ENCODE peak calls at places on chromosomes 12 and 14, in five cellular contexts. Z, W, U, I and R are unnamed samples.

GRCh38 chr12:27595231-27595642 is 71.2 kb downstream of the PPFIBP1 start:
- DNase-seq in U (peak), I (peak), W (no peak), Z (no peak), R (no peak)

GRCh38 chr14:99595034-99595433 is 9.0 kb downstream of the CCDC85C start:
- DNase-seq in I (no peak), Z (no peak), U (no peak), W (no peak), R (peak)

GRCh38 chr12:41981758-41982157 is 162.9 kb downstream of the GXYLT1 start:
- DNase-seq in Z (no peak), W (no peak), I (no peak), U (peak), R (no peak)

GRCh38 chr12:106030210-106031175 is 108.3 kb downstream of the NUAK1 start:
- DNase-seq in I (no peak), Z (peak), W (no peak), U (peak), R (no peak)

GRCh38 chr12:15444523-15444922 is 122.2 kb downstream of the PTPRO start:
- DNase-seq in I (no peak), Z (no peak), W (no peak), U (no peak), R (no peak)

GRCh38 chr14:99322731-99323599 is 51.0 kb upstream of the BCL11B start:
- DNase-seq in W (no peak), U (no peak), Z (no peak), I (no peak), R (no peak)

GRCh38 chr12:22919883-22920282 is 294.9 kb downstream of the ETNK1 start:
- DNase-seq in U (no peak), Z (no peak), W (no peak), I (no peak), R (no peak)

GRCh38 chr14:104808456-104808855 is 7.6 kb downstream of the ZBTB42 start:
- DNase-seq in Z (no peak), I (no peak), W (no peak), U (no peak), R (no peak)

GRCh38 chr12:49187184-49187583 is 1.7 kb downstream of the TUBA1A start:
- DNase-seq in U (peak), Z (no peak), I (peak), W (no peak), R (no peak)

GRCh38 chr12:88328056-88328455 is 185.9 kb downstream of the TMTC3 start:
- DNase-seq in Z (no peak), W (no peak), U (no peak), I (no peak), R (no peak)

GRCh38 chr12:93514853-93515252 is 47.5 kb downstream of the MRPL42 start:
- DNase-seq in W (no peak), U (peak), Z (peak), I (no peak), R (no peak)

DNA sequence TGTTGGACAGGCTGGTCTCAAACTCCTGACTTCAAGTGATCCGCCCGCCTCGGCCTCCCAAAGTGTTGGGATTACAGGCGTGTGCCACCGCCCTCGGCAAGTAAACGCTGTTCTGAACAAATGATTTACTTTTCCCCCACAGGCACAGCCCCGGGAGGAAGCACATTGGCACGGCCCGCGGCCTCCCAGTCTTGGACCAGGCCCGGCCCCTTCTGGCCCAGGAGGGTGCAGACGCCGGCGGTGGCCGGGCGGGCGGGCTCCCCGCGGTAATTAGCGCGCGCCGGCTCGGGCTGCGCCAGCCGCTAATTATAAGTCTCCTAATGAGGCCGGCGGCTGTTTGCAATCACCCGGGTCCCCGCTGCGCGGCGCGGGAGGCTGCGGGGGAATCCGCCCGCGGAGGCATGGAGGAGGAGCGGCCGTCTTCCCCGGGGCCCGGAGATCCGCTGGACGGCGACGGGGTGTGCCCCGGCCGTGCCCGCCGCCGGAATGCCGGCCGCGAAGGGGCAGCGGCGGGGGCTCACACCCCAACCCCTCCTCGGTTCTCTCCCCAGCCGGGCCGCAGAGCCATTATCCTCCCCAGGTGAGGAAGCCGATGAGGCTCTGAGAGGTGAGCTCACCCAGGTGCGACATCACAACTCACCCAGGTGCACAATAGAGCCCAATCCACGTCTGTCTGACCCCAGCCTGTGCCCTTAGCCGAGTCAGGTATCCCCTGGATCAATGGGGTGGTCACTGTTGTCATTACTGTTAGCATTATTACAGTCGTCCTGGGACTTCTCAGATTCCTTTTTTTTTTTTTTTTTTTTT is 3.3 kb upstream of the POP5 start:
- DNase-seq in I (peak), U (peak), Z (no peak), W (peak), R (no peak)
- TF ChIP-seq CTCF in I (peak), U (peak), Z (no peak), W (peak), R (peak)

DNA sequence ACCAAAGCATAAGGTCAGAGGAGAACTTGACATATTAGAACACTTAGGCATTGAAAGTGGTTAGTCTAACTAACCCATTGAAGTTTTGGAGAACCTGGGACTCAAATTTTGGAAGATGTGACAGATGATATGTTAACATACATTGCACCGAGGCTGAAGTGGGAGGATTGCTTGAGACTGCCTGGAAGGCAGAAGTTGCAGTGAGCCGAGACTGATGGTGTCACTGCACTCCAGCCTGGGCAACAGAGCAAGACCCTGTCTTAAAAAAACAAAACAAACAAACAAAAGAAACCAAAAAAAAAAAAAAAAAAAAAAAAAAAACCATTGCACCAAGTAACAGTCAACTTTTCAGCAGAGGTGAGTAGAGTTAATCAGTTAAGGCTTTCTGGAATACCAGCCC is 3.6 kb upstream of the DHRS7 start:
- DNase-seq in I (no peak), Z (no peak), U (no peak), W (no peak), R (no peak)
- H3K4me3 ChIP-seq in I (no peak), Z (no peak), U (no peak), W (no peak), R (no peak)

GRCh38 chr12:98422809-98423208 is 92.6 kb upstream of the TMPO start:
- DNase-seq in Z (no peak), I (no peak), W (no peak), U (no peak), R (no peak)
- TF ChIP-seq CTCF in Z (peak), I (no peak), W (no peak), U (peak), R (peak)

GRCh38 chr12:6771091-6771495 is 1.2 kb upstream of the LAG3 start:
- DNase-seq in W (peak), U (no peak), I (no peak), Z (no peak), R (no peak)

GRCh38 chr12:6772729-6773661 is 675 bp downstream of the LAG3 start:
- DNase-seq in U (no peak), Z (no peak), I (no peak), W (no peak), R (no peak)

GRCh38 chr12:6771509-6772330 is 600 bp upstream of the LAG3 start:
- DNase-seq in I (no peak), W (no peak), Z (no peak), U (peak), R (no peak)

GRCh38 chr12:6773662-6774351 is 1.5 kb downstream of the LAG3 start:
- DNase-seq in U (no peak), W (no peak), I (no peak), Z (no peak), R (no peak)

DNA sequence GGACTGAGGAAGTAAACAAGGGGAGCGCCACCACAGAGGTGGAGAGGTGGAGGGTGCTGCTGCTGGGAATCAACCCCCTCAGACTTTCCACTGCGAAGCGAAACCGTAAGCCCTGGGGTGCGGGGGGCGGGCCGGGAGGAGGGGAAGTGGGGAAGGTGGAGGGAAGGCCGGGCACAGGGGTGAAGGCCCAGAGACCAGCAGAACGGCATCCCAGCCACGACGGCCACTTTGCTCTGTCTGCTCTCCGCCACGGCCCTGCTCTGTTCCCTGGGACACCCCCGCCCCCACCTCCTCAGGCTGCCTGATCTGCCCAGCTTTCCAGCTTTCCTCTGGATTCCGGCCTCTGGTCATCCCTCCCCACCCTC is at the start of gene LAG3:
- DNase-seq in Z (no peak), I (no peak), W (no peak), U (no peak), R (no peak)
- H3K4me3 ChIP-seq in Z (no peak), I (no peak), W (no peak), U (no peak), R (no peak)

GRCh38 chr12:67019070-67019469 is 250.1 kb upstream of the CAND1 start:
- DNase-seq in U (no peak), I (no peak), Z (no peak), W (no peak), R (no peak)

GRCh38 chr12:67014642-67015041 is 254.5 kb upstream of the CAND1 start:
- DNase-seq in W (no peak), Z (no peak), I (no peak), U (no peak), R (no peak)

GRCh38 chr12:67018105-67018504 is 251.1 kb upstream of the CAND1 start:
- DNase-seq in Z (no peak), I (no peak), U (no peak), W (no peak), R (no peak)
- TF ChIP-seq CTCF in Z (peak), I (no peak), U (no peak), W (no peak), R (no peak)

GRCh38 chr12:53738834-53739284 is 11.6 kb upstream of the CALCOCO1 start:
- DNase-seq in U (no peak), W (no peak), I (no peak), Z (no peak), R (no peak)

GRCh38 chr12:53737951-53738833 is 10.9 kb upstream of the CALCOCO1 start:
- DNase-seq in Z (no peak), U (no peak), I (no peak), W (no peak), R (no peak)

GRCh38 chr12:53740130-53740491 is 11.7 kb downstream of the CISTR start:
- DNase-seq in W (no peak), Z (no peak), U (no peak), I (peak), R (no peak)

GRCh38 chr12:53737494-53737808 is 10.2 kb upstream of the CALCOCO1 start:
- DNase-seq in Z (no peak), U (no peak), I (no peak), W (no peak), R (no peak)

GRCh38 chr12:53739285-53740129 is 12.3 kb upstream of the CALCOCO1 start:
- DNase-seq in W (no peak), Z (no peak), U (no peak), I (peak), R (no peak)
- H3K4me3 ChIP-seq in W (no peak), Z (peak), U (no peak), I (peak), R (no peak)

DNA sequence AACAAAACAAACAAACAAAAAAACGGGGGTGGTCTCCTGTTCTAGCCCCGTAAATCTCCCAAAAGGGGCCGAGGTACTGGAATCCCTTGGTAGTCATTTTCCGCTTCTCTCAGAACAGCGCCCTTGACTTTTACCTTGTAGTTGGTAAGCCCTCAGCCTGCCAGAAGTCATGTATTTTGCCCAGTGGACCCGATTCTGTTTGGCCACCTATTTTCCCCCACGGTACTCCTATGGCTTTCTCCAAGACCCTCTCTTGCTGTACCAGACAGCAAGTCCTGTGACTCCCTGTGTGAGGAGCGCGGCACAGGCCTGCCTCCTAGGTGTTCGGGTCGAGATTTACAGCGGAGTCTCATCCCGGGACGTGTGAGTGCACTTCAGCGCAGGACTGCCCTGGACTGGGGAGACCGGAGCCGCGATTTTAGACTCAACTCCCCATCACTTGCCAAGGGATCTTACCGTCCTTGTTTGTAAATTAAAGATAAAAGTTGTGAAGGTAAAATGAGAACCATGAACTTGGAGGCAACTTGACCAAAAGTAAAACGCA is 1.1 kb upstream of the MBD6 start:
- DNase-seq in U (no peak), I (peak), Z (peak), W (peak), R (no peak)
- TF ChIP-seq CTCF in U (no peak), I (no peak), Z (no peak), W (no peak), R (peak)

DNA sequence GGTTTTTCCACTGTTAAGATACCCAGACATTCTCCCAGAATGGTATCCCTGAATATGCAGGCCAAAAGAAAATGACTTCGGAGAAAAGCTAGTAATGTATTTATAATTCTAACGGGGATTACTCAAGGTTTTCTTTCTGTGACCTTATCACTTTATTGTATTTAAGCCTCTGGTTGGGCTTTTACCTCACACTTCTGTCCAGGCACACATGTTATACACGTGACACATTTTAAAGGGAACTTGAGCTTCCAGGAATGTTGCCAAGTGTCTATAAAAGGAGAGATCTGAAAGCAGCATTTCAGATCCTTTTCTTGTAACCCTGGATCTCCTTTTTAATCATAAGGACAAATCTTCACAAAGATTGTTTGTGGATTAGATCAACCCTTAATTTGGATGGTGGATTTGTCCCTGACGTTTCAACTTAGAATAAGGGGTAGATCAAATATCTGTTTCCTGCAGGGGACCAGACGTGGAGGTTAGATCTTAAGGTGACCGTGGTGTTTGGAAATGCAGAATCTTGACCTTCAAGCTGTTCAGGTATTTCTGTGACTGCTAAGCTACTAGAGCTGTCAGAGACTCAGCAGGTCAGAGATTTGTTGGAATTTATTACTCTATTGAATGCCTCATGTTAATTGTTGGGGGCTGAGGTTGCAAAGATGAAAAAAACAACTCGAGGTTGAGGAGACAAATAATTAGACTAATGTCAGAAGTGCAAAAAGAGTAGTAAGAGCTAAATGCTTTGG is 1.5 kb downstream of the CIPC start:
- DNase-seq in U (peak), W (no peak), Z (no peak), I (no peak), R (no peak)
- H3K4me3 ChIP-seq in U (peak), W (no peak), Z (peak), I (peak), R (peak)

GRCh38 chr12:116408489-116409217 is 131.2 kb upstream of the MED13L start:
- DNase-seq in I (no peak), U (no peak), W (no peak), Z (no peak), R (no peak)

GRCh38 chr12:116403546-116403945 is 126.1 kb upstream of the MED13L start:
- DNase-seq in Z (no peak), U (no peak), I (no peak), W (no peak), R (no peak)

GRCh38 chr12:116402163-116402939 is 124.9 kb upstream of the MED13L start:
- DNase-seq in I (no peak), Z (no peak), U (no peak), W (peak), R (no peak)

GRCh38 chr12:116404913-116405611 is 127.6 kb upstream of the MED13L start:
- DNase-seq in W (no peak), Z (no peak), I (no peak), U (no peak), R (no peak)

DNA sequence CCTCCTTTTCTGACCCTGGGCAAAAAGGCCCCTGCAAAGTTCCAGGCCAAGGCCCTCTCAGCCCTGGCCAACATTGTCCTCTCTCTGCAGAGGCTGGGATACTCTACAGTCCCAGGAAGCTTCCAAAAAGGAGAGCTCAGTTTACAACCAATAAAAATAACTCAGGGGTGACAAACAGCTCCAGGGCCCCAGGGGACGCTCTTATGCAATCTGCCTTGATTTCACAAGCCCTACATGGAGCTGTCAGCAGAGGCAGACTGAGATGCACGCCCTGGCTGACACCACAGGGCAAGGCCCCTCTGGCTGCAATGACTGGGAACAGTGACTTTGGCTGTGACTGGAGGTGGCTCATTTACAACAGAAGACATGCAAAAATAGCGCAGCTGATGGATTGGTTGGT is 129.0 kb upstream of the MED13L start:
- DNase-seq in U (peak), Z (no peak), I (peak), W (peak), R (no peak)
- TF ChIP-seq CTCF in U (peak), Z (no peak), I (no peak), W (no peak), R (no peak)

GRCh38 chr12:109130755-109131521 is 14.6 kb downstream of the ACACB start:
- DNase-seq in Z (no peak), W (no peak), U (no peak), I (peak), R (no peak)

GRCh38 chr12:109131522-109132050 is 15.2 kb downstream of the ACACB start:
- DNase-seq in U (no peak), Z (no peak), W (no peak), I (peak), R (no peak)

GRCh38 chr12:109127533-109128242 is 11.3 kb downstream of the ACACB start:
- DNase-seq in I (peak), U (no peak), W (no peak), Z (no peak), R (no peak)

GRCh38 chr12:109126781-109127180 is 10.4 kb downstream of the ACACB start:
- DNase-seq in Z (no peak), I (peak), W (no peak), U (no peak), R (no peak)

DNA sequence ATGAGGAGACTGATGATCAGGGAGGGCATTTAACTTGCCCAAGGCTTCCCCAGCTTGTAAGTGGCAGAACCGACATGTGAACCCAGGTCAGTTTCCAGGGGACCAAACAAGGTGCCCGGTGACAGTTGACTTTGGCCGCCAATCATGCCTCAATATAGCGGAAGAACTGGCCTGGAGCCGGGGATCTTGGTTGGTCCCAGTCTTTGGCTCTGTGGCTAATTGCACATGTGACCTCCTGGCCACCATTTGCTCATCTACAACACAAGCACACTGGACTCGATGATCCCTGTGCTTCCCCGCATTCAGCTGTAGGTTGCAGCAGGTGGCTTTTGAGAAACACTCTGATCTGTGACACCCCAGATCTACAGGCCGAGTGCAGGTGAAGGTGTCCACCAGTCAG is 13.9 kb downstream of the ACACB start:
- DNase-seq in Z (no peak), I (peak), W (no peak), U (no peak), R (no peak)
- H3K4me3 ChIP-seq in Z (no peak), I (no peak), W (no peak), U (no peak), R (no peak)